ENCODE peak calls at places on chromosomes 7 and 10, in five cellular contexts. A is H9, E is H1, S is trophoblast cell, I is mesenchymal stem cell. M is an unnamed sample.
A peak's percentile ranks its signal among the peaks of the same experiment; 100 is the strongest.

GRCh38 chr10:133115981-133116380 is 28.3 kb downstream of the ADGRA1 start:
- DNase-seq in A (no peak), I (no peak), S (no peak), E (no peak), M (no peak)

GRCh38 chr10:90847436-90847835 is 10.4 kb downstream of the HTR7 start:
- DNase-seq in E (no peak), S (peak; percentile 26), A (no peak), I (no peak), M (no peak)

GRCh38 chr7:116582164-116582732 is 57.4 kb downstream of the CAV1 start:
- DNase-seq in I (peak; percentile 93), S (no peak), A (no peak), E (no peak), M (no peak)

GRCh38 chr10:97570789-97571536 is 1.6 kb upstream of the ANKRD2 start:
- DNase-seq in E (no peak), A (no peak), S (no peak), I (no peak), M (no peak)

GRCh38 chr7:16918288-16918895 is 36.6 kb upstream of the AGR3 start:
- DNase-seq in E (no peak), A (no peak), I (peak; percentile 58), S (peak; percentile 12), M (peak; percentile 48)

GRCh38 chr7:106625678-106626301 is 35.2 kb downstream of the CCDC71L start:
- DNase-seq in A (no peak), E (no peak), S (no peak), I (no peak), M (no peak)

GRCh38 chr10:22564060-22564459 is 150.3 kb downstream of the PIP4K2A start:
- DNase-seq in I (no peak), A (no peak), E (no peak), S (no peak), M (no peak)

GRCh38 chr10:14184841-14185500 is 145.8 kb downstream of the FRMD4A start:
- DNase-seq in A (no peak), E (no peak), S (peak; percentile 35), I (peak; percentile 51), M (peak; percentile 40)

GRCh38 chr7:22809902-22810642 is 12.6 kb downstream of the TOMM7 start:
- DNase-seq in I (peak; percentile 14), E (no peak), S (no peak), A (no peak), M (no peak)

GRCh38 chr10:70693619-70694286 is 21.4 kb downstream of the ADAMTS14 start:
- DNase-seq in E (no peak), A (no peak), I (no peak), S (no peak), M (no peak)

GRCh38 chr7:99766484-99767099 is 17.4 kb downstream of the CYP3A4 start:
- DNase-seq in E (no peak), A (no peak), I (no peak), S (no peak), M (no peak)

GRCh38 chr7:45920543-45921380 is at the start of gene IGFBP3:
- DNase-seq in A (peak; percentile 76), S (peak; percentile 75), E (no peak), I (peak; percentile 67), M (peak; percentile 74)

GRCh38 chr10:89235073-89235798 is 16.3 kb downstream of the LIPA start:
- DNase-seq in E (no peak), S (peak; percentile 55), A (no peak), I (no peak), M (no peak)

GRCh38 chr7:107069457-107069856 is 25.0 kb downstream of the PRKAR2B start:
- DNase-seq in S (no peak), I (peak; percentile 46), A (no peak), E (no peak), M (no peak)

GRCh38 chr7:49580000-49580399 is 193.4 kb upstream of the VWC2 start:
- DNase-seq in A (peak; percentile 77), I (no peak), E (peak; percentile 29), S (no peak), M (no peak)

GRCh38 chr10:118808601-118809371 is 54.0 kb upstream of the CACUL1 start:
- DNase-seq in A (no peak), E (no peak), S (no peak), I (no peak), M (no peak)

GRCh38 chr7:78402096-78402495 is 603.5 kb downstream of the PHTF2 start:
- DNase-seq in A (no peak), S (no peak), I (no peak), E (no peak), M (no peak)

GRCh38 chr7:99996755-99997544 is 18.4 kb upstream of the ZKSCAN1 start:
- DNase-seq in S (no peak), I (no peak), E (no peak), A (no peak), M (no peak)

GRCh38 chr7:80189638-80190037 is 55.0 kb downstream of the GNAI1 start:
- DNase-seq in S (no peak), A (no peak), E (no peak), I (no peak), M (no peak)

GRCh38 chr7:80186721-80187120 is 52.1 kb downstream of the GNAI1 start:
- DNase-seq in E (no peak), I (no peak), S (no peak), A (no peak), M (no peak)

GRCh38 chr7:80185571-80185970 is 50.9 kb downstream of the GNAI1 start:
- DNase-seq in I (peak; percentile 50), E (no peak), S (no peak), A (no peak), M (no peak)

GRCh38 chr7:80187727-80188126 is 53.1 kb downstream of the GNAI1 start:
- DNase-seq in E (no peak), I (no peak), S (no peak), A (no peak), M (no peak)

DNA sequence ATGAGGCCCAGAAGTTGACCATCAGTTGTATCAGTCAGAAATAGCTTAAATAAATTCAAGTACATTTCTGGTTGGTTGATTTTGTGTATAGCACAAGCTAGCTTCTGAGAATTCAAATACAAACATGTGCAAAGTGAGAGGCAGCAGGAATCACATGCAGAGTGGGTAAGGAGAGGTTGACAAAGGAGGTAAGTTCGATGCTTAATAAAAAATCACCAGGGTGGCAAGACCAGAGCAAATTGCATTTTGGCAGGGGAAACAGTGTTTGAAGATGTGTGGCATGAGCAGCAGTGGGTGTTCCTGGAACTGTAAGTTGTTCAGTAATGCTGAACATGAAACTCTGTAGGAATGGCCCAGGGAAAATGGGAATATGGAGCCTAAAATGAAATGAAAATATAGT is 52.6 kb downstream of the GNAI1 start:
- DNase-seq in A (no peak), I (no peak), S (no peak), E (no peak), M (no peak)
- H3K27me3 ChIP-seq in A (no peaks in the 10 kb centered on the region), I (no peaks in the 10 kb centered on the region), S (no peaks in the 10 kb centered on the region), E (no peaks in the 10 kb centered on the region), M (no peaks in the 10 kb centered on the region)

GRCh38 chr10:102865620-102866019 is 3.6 kb upstream of the AS3MT start:
- DNase-seq in S (no peak), A (no peak), E (no peak), I (no peak), M (no peak)

GRCh38 chr10:102868976-102869289 is 337 bp upstream of the AS3MT start:
- DNase-seq in E (no peak), S (no peak), I (peak; percentile 29), A (no peak), M (no peak)

GRCh38 chr10:102869290-102870198 is at the start of gene AS3MT:
- DNase-seq in S (peak; percentile 10), A (peak; percentile 83), I (peak; percentile 43), E (no peak), M (peak; percentile 63)

DNA sequence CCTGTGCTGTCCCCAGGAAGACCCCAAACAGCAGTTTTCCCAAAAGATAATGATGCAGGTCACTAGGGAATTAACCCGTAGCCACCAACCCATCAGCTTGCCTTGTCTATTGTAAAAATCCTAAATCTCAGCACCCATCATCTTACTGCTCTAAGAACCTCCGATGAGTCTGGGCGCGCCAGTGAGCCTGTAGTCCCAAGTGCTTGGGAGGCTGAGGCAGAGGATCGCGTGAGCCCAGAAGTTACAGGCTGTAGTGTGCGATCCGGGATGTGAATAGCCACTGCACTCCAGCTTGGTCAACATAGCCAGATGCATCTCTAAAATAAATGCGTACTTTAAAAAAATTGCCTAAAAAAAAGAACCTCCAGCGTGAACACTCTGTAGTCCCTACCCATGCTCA is 951 bp downstream of the AS3MT start:
- DNase-seq in S (no peak), I (no peak), E (no peak), A (peak; percentile 35), M (no peak)
- H2BK12ac ChIP-seq in S (no peak overlapping the region), I (no peak overlapping the region), E (peak overlapping the region; percentile 77), A (no peak overlapping the region), M (no peak overlapping the region)

GRCh38 chr7:27171636-27172387 is 2.3 kb downstream of the HOXA10 start:
- DNase-seq in A (peak; percentile 56), I (peak; percentile 60), S (no peak), E (no peak), M (no peak)

GRCh38 chr7:27168265-27168947 is 3.1 kb upstream of the HOXA9 start:
- DNase-seq in A (no peak), I (peak; percentile 80), S (no peak), E (no peak), M (no peak)

GRCh38 chr7:27170936-27171635 is 3.0 kb downstream of the HOXA10 start:
- DNase-seq in S (no peak), I (peak; percentile 52), A (peak; percentile 55), E (no peak), M (no peak)

GRCh38 chr7:27170494-27170811 is 3.7 kb downstream of the HOXA10 start:
- DNase-seq in I (no peak), S (no peak), A (no peak), E (no peak), M (no peak)

GRCh38 chr7:27169658-27170493 is 4.2 kb downstream of the HOXA10 start:
- DNase-seq in A (peak; percentile 69), I (peak; percentile 66), E (no peak), S (peak; percentile 43), M (no peak)
- H3K27me3 ChIP-seq in A (peaks cover 97% of the 10 kb centered on the region), I (no peaks in the 10 kb centered on the region), E (peaks cover 100% of the 10 kb centered on the region), S (peaks cover 91% of the 10 kb centered on the region), M (peaks cover 94% of the 10 kb centered on the region)

DNA sequence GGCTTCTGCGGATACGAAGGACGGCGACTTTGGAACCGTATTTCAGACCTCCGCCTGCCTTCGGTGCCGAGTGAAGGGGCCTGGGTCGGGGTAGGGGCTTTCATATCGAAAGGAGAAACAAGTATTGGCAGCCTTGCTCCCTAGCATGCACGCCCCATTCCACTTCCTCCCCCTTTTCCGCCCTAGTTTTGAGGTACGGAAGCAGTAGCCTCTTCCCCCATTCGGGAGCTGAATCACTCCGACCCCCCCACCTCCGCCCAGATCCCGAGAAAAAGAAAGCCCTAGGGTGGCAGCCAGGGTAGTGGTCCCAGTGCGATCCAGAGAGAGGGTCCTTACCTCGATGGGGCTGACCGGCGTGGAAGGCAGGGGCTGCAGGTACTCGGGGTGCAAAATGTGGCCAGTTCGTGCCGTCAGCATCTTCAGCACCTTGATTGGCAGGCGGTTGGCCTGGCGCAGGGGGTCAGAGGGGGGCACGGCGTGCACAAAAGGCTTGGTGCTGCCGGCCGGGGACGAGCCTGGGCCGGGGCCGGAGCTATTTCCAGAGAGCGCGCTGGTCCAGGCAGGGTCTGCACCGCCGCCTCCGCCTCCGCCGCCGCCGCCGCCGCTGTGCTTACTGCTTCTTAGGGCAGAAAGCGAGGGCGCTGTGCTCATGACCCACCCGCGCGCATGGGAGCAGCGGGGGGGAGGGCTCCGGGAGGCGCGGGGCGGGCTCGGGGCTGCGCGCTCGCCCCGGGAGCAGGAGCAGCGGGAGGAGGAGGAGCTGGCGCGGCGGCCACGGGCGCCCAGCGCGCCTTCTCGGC is 595 bp downstream of the ZNF503 start:
- DNase-seq in I (peak; percentile 79), S (no peak), E (no peak), A (peak; percentile 54), M (peak; percentile 30)
- H2BK12ac ChIP-seq in I (peak overlapping the region; percentile 60), S (no peak overlapping the region), E (no peak overlapping the region), A (no peak overlapping the region), M (peak overlapping the region; percentile 14)

M was measured in neuronal stem cell.